ENCODE peak calls at places on chromosome 3, in nine cellular contexts. Y is lower lobe of right lung, K is AG09309, L is IMR-90, T is brain microvascular endothelial cell, R is lower leg skin, Z is tibial artery, G is heart right ventricle, C is SK-N-SH. O is an unnamed sample.

GRCh38 chr3:80087769-80088168 is 320.0 kb upstream of the ROBO1 start:
- DNase-seq in K (no peak), Y (no peak), R (no peak), G (no peak), C (no peak), L (peak), T (no peak), Z (no peak), O (peak)

GRCh38 chr3:145272684-145273083 is 888.3 kb downstream of the PLOD2 start:
- DNase-seq in C (no peak), T (no peak), G (no peak), Y (no peak), L (no peak), R (no peak), K (no peak), Z (no peak), O (no peak)

GRCh38 chr3:194468086-194468485 is 18.7 kb downstream of the ATP13A3 start:
- DNase-seq in T (no peak), Y (no peak), K (no peak), G (no peak), C (no peak), R (no peak), Z (no peak), L (peak), O (no peak)

GRCh38 chr3:24598691-24599090 is 104.0 kb upstream of the THRB start:
- DNase-seq in C (no peak), L (no peak), K (no peak), G (no peak), Y (no peak), T (peak), Z (no peak), R (no peak), O (no peak)

GRCh38 chr3:18757476-18757875 is 332.3 kb upstream of the SATB1 start:
- DNase-seq in R (no peak), C (no peak), Z (no peak), T (no peak), G (no peak), K (no peak), L (no peak), Y (no peak), O (no peak)

GRCh38 chr3:151660890-151661289 is 72.8 kb upstream of the AADACL2 start:
- DNase-seq in G (no peak), C (peak), Z (no peak), L (no peak), T (no peak), Y (no peak), R (no peak), K (no peak), O (peak)

GRCh38 chr3:83928391-83928790 is 1030.4 kb upstream of the CADM2 start:
- DNase-seq in R (no peak), C (peak), G (no peak), K (no peak), T (no peak), Z (no peak), Y (no peak), L (no peak), O (no peak)

GRCh38 chr3:65953301-65953812 is 85.4 kb downstream of the MAGI1 start:
- DNase-seq in C (no peak), T (peak), Z (peak), K (no peak), L (no peak), R (peak), Y (peak), G (no peak), O (no peak)

GRCh38 chr3:133535971-133536634 is 37.4 kb upstream of the CDV3 start:
- DNase-seq in Z (peak), C (no peak), T (peak), K (peak), Y (no peak), R (peak), L (peak), G (no peak), O (peak)

GRCh38 chr3:169948559-169949371 is 17.8 kb upstream of the SEC62 start:
- DNase-seq in G (no peak), Y (no peak), L (no peak), T (no peak), K (no peak), Z (no peak), C (no peak), R (no peak), O (no peak)

GRCh38 chr3:25831578-25831977 is 41.7 kb downstream of the OXSM start:
- DNase-seq in Y (no peak), Z (no peak), R (no peak), K (no peak), C (peak), G (no peak), T (peak), L (peak), O (peak)

GRCh38 chr3:48119495-48120193 is 68.6 kb downstream of the CDC25A start:
- DNase-seq in K (no peak), Y (no peak), L (peak), Z (peak), T (peak), C (no peak), G (peak), R (no peak), O (peak)

GRCh38 chr3:25441234-25441856 is 13.3 kb downstream of the RARB start:
- DNase-seq in R (no peak), L (no peak), C (no peak), G (no peak), Z (no peak), K (no peak), T (no peak), Y (no peak), O (no peak)

GRCh38 chr3:158801200-158801599 is 654 bp upstream of the MFSD1 start:
- DNase-seq in L (no peak), K (no peak), T (no peak), C (peak), R (no peak), G (no peak), Y (no peak), Z (no peak), O (peak)

GRCh38 chr3:13590841-13591515 is 42.1 kb downstream of the FBLN2 start:
- DNase-seq in T (no peak), R (no peak), Z (no peak), L (peak), K (no peak), C (no peak), Y (no peak), G (no peak), O (no peak)

GRCh38 chr3:136678981-136679380 is 73.2 kb downstream of the STAG1 start:
- DNase-seq in Z (no peak), R (no peak), K (peak), G (no peak), L (no peak), Y (no peak), C (no peak), T (no peak), O (peak)

GRCh38 chr3:156608601-156609000 is 53.7 kb upstream of the SSR3 start:
- DNase-seq in Y (no peak), C (no peak), T (no peak), G (no peak), L (no peak), Z (no peak), R (no peak), K (no peak), O (no peak)

GRCh38 chr3:35663471-35663870 is 24.1 kb downstream of the ARPP21 start:
- DNase-seq in Z (no peak), R (no peak), T (no peak), L (no peak), Y (no peak), K (no peak), C (no peak), G (peak), O (no peak)

GRCh38 chr3:53170325-53171108 is 9.5 kb downstream of the PRKCD start:
- DNase-seq in L (no peak), K (no peak), R (no peak), G (no peak), Y (peak), Z (no peak), C (no peak), T (no peak), O (no peak)

GRCh38 chr3:50164056-50164455 is 8.9 kb downstream of the SEMA3F start:
- DNase-seq in K (peak), L (peak), T (peak), R (peak), C (no peak), Z (peak), G (peak), Y (peak), O (peak)

GRCh38 chr3:45273681-45274515 is 47.8 kb upstream of the TMEM158 start:
- DNase-seq in Y (no peak), R (no peak), C (no peak), K (no peak), T (peak), G (no peak), Z (no peak), L (peak), O (no peak)

GRCh38 chr3:16884084-16884747 is 539 bp upstream of the PLCL2 start:
- DNase-seq in R (peak), T (no peak), Z (peak), Y (peak), C (peak), L (peak), G (peak), K (no peak), O (peak)

GRCh38 chr3:38354588-38355344 is 8.2 kb downstream of the XYLB start:
- DNase-seq in Z (no peak), Y (no peak), L (peak), T (peak), G (no peak), K (no peak), R (peak), C (no peak), O (peak)

GRCh38 chr3:12287727-12288465 is 974 bp upstream of the PPARG start:
- DNase-seq in G (peak), K (no peak), R (no peak), Y (peak), T (no peak), C (peak), Z (no peak), L (no peak), O (no peak)

GRCh38 chr3:44128057-44128775 is 113.5 kb upstream of the TOPAZ1 start:
- DNase-seq in C (no peak), R (no peak), Z (no peak), T (no peak), K (no peak), L (no peak), G (no peak), Y (no peak), O (no peak)

GRCh38 chr3:131616719-131617118 is 113.9 kb upstream of the MRPL3 start:
- DNase-seq in R (no peak), L (no peak), K (no peak), G (no peak), T (no peak), Z (no peak), Y (no peak), C (no peak), O (no peak)

GRCh38 chr3:57120040-57120802 is 44.9 kb downstream of the IL17RD start:
- DNase-seq in Z (no peak), C (peak), R (no peak), K (no peak), Y (no peak), T (no peak), L (no peak), G (no peak), O (no peak)
- H3K4me3 ChIP-seq in Z (no peak), C (no peak), R (no peak), K (no peak), Y (no peak), T (no peak), L (no peak), G (no peak), O (no peak)

GRCh38 chr3:2765002-2765579 is 345.1 kb downstream of the IL5RA start:
- DNase-seq in C (peak), R (no peak), G (no peak), L (no peak), Z (no peak), T (no peak), Y (no peak), K (no peak), O (no peak)
- TF ChIP-seq CTCF in C (no peak), R (no peak), G (no peak), L (no peak), Z (no peak), T (no peak), Y (no peak), K (no peak), O (no peak)

DNA sequence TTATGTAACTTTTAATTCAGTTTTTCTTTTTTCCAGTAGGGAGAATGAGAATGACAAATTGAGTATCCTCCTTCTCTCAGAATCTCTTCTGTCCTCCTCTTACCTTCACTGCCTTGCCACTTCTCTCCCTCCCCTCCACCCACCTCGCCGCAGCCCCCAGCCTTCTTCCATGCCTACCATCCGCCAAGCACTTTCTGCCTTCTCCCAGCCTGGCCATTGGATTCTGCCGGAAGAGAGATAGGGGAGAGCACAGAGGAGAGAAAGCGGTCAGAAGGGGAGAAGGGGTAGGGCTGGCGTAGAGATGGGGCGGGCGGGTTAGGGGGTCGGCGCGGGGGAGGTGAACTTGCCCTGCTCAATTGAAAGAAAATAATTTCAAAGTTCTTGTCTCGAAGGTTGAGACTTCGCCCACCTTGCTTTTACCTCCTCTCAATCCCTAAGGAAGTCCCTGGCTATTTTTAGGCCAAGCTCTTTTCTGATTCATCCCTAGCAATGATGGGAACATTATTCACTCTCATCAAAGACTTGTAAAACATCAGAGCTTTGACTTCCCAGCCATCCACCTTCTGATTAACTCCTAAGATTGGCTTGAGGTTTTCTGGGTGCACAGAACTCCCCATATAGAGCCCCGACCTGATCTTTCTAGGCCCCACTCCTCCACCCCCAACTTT is 802 bp downstream of the C3orf52 start:
- DNase-seq in Z (no peak), K (no peak), Y (no peak), C (no peak), G (no peak), R (no peak), T (no peak), L (peak), O (no peak)
- H3K4me3 ChIP-seq in Z (peak), K (peak), Y (peak), C (peak), G (peak), R (peak), T (peak), L (peak), O (peak)

DNA sequence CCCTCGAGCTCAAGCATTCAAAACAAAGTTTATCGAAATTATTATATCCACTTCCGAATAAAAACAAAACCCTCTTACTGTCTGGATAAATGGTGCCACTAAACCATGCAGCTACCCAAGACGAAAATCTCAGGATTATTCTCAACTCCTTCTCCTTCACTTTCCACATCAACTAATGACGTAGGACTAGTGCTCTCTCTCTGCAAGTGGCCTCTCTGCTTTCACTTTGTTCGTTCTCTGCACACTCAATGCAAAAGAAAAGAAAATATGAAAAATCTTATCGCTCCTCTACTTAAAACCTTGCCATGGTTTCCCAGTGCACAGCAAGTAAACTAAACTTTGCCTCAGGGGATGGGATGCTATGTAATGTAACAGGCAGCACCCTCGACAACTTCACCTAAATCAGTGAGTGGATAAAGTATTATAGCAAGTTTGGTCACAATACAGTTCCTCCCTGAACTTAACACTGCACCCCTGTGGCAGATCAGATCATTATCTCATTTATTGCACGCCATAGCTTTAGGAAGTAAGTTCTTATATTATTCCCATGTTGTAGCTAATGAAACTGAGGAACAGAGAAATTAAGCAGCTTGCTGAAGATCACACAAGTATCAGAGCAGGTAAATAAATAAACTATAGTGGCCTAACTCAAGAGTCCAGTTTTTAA is 262.7 kb upstream of the GADL1 start:
- DNase-seq in K (no peak), Z (no peak), R (no peak), L (no peak), C (no peak), Y (no peak), T (no peak), G (no peak), O (no peak)
- TF ChIP-seq CTCF in K (no peak), Z (no peak), R (no peak), L (no peak), C (no peak), Y (no peak), T (no peak), G (no peak), O (no peak)

GRCh38 chr3:187935623-187936156 is 190.4 kb upstream of the BCL6 start:
- DNase-seq in C (peak), K (no peak), R (no peak), Y (no peak), G (no peak), T (no peak), Z (no peak), L (peak), O (no peak)
- H3K4me3 ChIP-seq in C (no peak), K (no peak), R (no peak), Y (no peak), G (no peak), T (no peak), Z (no peak), L (no peak), O (no peak)

GRCh38 chr3:40930131-40930538 is 269.2 kb upstream of the CTNNB1 start:
- DNase-seq in Y (peak), R (no peak), C (no peak), G (no peak), Z (no peak), K (no peak), T (peak), L (no peak), O (no peak)
- TF ChIP-seq CTCF in Y (peak), R (no peak), C (no peak), G (peak), Z (no peak), K (no peak), T (peak), L (no peak), O (no peak)

GRCh38 chr3:106004841-106005240 is 136.0 kb upstream of the CBLB start:
- DNase-seq in K (no peak), L (no peak), R (no peak), C (no peak), G (no peak), Z (no peak), T (no peak), Y (no peak), O (no peak)

GRCh38 chr3:106006571-106006970 is 137.8 kb upstream of the CBLB start:
- DNase-seq in Z (no peak), R (no peak), L (no peak), K (no peak), G (no peak), Y (no peak), T (no peak), C (no peak), O (no peak)

GRCh38 chr3:106001923-106002322 is 133.1 kb upstream of the CBLB start:
- DNase-seq in G (no peak), K (no peak), L (no peak), Z (no peak), C (no peak), R (no peak), Y (no peak), T (no peak), O (no peak)

GRCh38 chr3:106006001-106006400 is 137.2 kb upstream of the CBLB start:
- DNase-seq in T (peak), K (peak), Y (no peak), L (peak), Z (no peak), C (no peak), G (no peak), R (no peak), O (peak)

DNA sequence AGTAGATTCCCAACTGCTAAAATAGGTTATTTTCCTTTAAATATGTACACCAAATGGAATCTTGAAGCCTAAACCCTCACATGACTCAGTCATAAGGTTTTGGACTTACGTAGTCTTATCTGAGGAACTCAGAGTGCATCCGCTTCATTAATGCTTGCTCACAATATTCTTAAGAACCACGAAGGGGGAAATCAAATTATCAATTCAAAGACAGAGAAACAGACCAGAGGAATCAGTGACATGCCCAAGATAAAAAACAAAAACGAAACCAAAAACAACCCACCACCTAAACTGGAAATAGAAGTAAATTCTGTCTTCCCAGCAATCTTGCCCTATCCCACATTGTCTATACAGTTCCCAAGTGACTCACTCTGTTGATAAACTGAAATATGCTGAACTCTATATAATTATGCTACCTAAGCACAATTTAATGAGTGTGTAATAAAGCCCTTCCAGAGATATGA is 135.4 kb upstream of the CBLB start:
- DNase-seq in Y (no peak), G (no peak), C (no peak), Z (no peak), L (peak), R (no peak), K (no peak), T (peak), O (peak)
- H3K4me3 ChIP-seq in Y (peak), G (peak), C (peak), Z (peak), L (peak), R (no peak), K (no peak), T (peak), O (no peak)

DNA sequence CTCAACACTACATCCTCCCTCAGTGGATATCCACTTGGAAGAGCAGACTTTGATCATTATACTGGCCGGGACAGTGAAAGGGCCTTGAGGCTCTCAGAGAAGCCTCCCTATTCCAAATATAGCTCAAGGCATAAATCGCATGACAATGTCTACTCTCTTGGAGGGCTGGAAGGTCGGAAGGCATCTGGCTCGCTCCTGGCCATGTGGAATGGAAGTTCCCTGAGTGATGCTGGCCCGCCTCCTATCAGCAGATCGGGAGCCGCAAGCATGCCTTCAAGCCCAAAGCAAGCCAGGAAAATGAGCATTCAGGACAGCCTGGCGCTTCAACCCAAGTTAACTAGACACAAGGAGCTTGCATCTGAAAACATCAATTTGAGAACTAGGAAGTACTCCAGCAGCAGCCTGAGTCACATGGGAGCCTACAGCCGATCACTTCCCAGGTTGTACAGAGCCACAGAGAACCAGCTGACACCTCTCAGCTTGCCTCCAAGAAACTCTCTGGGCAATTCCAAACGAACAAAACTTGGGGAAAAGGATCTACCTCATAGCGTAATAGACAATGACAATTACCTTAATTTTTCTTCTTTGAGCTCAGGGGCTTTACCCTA is 25.4 kb downstream of the PHLDB2 start:
- DNase-seq in K (no peak), C (no peak), R (no peak), Z (no peak), T (no peak), Y (no peak), L (no peak), G (peak), O (no peak)
- TF ChIP-seq CTCF in K (no peak), C (no peak), R (no peak), Z (no peak), T (no peak), Y (no peak), L (no peak), G (no peak), O (no peak)